ENCODE peak calls at places on chromosome 7, in six cellular contexts. One of them, this sample, is unnamed.

GRCh38 chr7:29345590-29345989 is 151.0 kb downstream of the CHN2 start:
- DNase-seq in AG04450: no peak
- DNase-seq in GM23338: peak
- DNase-seq in heart left ventricle: peak
- DNase-seq in psoas muscle: peak
- DNase-seq in colonic mucosa: peak
- DNase-seq in this sample: peak

GRCh38 chr7:23275906-23276305 is 23.2 kb upstream of the MALSU1 start:
- DNase-seq in AG04450: no peak
- DNase-seq in GM23338: no peak
- DNase-seq in heart left ventricle: no peak
- DNase-seq in psoas muscle: no peak
- DNase-seq in colonic mucosa: no peak
- DNase-seq in this sample: no peak

GRCh38 chr7:90409667-90410066 is 6.4 kb downstream of the CLDN12 start:
- DNase-seq in AG04450: no peak
- DNase-seq in GM23338: no peak
- DNase-seq in heart left ventricle: no peak
- DNase-seq in psoas muscle: no peak
- DNase-seq in colonic mucosa: peak
- DNase-seq in this sample: no peak

GRCh38 chr7:68542831-68543230 is 1055.4 kb upstream of the AUTS2 start:
- DNase-seq in AG04450: no peak
- DNase-seq in GM23338: no peak
- DNase-seq in heart left ventricle: no peak
- DNase-seq in psoas muscle: no peak
- DNase-seq in colonic mucosa: no peak
- DNase-seq in this sample: no peak

GRCh38 chr7:130912086-130912909 is 178.3 kb upstream of the KLF14 start:
- DNase-seq in AG04450: peak
- DNase-seq in GM23338: no peak
- DNase-seq in heart left ventricle: no peak
- DNase-seq in psoas muscle: no peak
- DNase-seq in colonic mucosa: no peak
- DNase-seq in this sample: no peak

GRCh38 chr7:106246941-106247826 is 37.6 kb downstream of the NAMPT start:
- DNase-seq in AG04450: no peak
- DNase-seq in GM23338: no peak
- DNase-seq in heart left ventricle: no peak
- DNase-seq in psoas muscle: no peak
- DNase-seq in colonic mucosa: no peak
- DNase-seq in this sample: no peak

GRCh38 chr7:112572669-112573301 is 92.0 kb downstream of the LSMEM1 start:
- DNase-seq in AG04450: no peak
- DNase-seq in GM23338: no peak
- DNase-seq in heart left ventricle: no peak
- DNase-seq in psoas muscle: no peak
- DNase-seq in colonic mucosa: peak
- DNase-seq in this sample: no peak

GRCh38 chr7:2807846-2808772 is 36.0 kb downstream of the GNA12 start:
- DNase-seq in AG04450: no peak
- DNase-seq in GM23338: peak
- DNase-seq in heart left ventricle: no peak
- DNase-seq in psoas muscle: no peak
- DNase-seq in colonic mucosa: no peak
- DNase-seq in this sample: no peak

GRCh38 chr7:23276381-23276780 is 22.8 kb upstream of the MALSU1 start:
- DNase-seq in AG04450: no peak
- DNase-seq in GM23338: peak
- DNase-seq in heart left ventricle: no peak
- DNase-seq in psoas muscle: no peak
- DNase-seq in colonic mucosa: no peak
- DNase-seq in this sample: no peak

GRCh38 chr7:33692956-33693355 is 212.4 kb upstream of the BMPER start:
- DNase-seq in AG04450: no peak
- DNase-seq in GM23338: no peak
- DNase-seq in heart left ventricle: no peak
- DNase-seq in psoas muscle: no peak
- DNase-seq in colonic mucosa: no peak
- DNase-seq in this sample: no peak

GRCh38 chr7:103141753-103142404 is 7.0 kb downstream of the NAPEPLD start:
- DNase-seq in AG04450: no peak
- DNase-seq in GM23338: no peak
- DNase-seq in heart left ventricle: no peak
- DNase-seq in psoas muscle: no peak
- DNase-seq in colonic mucosa: peak
- DNase-seq in this sample: no peak

GRCh38 chr7:55508301-55509011 is 63.8 kb downstream of the VOPP1 start:
- DNase-seq in AG04450: no peak
- DNase-seq in GM23338: no peak
- DNase-seq in heart left ventricle: no peak
- DNase-seq in psoas muscle: no peak
- DNase-seq in colonic mucosa: no peak
- DNase-seq in this sample: no peak

GRCh38 chr7:70579397-70580097 is 552.4 kb upstream of the GALNT17 start:
- DNase-seq in AG04450: no peak
- DNase-seq in GM23338: no peak
- DNase-seq in heart left ventricle: no peak
- DNase-seq in psoas muscle: no peak
- DNase-seq in colonic mucosa: no peak
- DNase-seq in this sample: no peak
- H3K27ac ChIP-seq in AG04450: no peak
- H3K27ac ChIP-seq in GM23338: no peak
- H3K27ac ChIP-seq in heart left ventricle: no peak
- H3K27ac ChIP-seq in psoas muscle: no peak
- H3K27ac ChIP-seq in colonic mucosa: no peak
- H3K27ac ChIP-seq in this sample: no peak

GRCh38 chr7:122397381-122397780 is 92.8 kb upstream of the FEZF1 start:
- DNase-seq in AG04450: no peak
- DNase-seq in GM23338: no peak
- DNase-seq in heart left ventricle: no peak
- DNase-seq in psoas muscle: no peak
- DNase-seq in colonic mucosa: no peak
- DNase-seq in this sample: no peak

DNA sequence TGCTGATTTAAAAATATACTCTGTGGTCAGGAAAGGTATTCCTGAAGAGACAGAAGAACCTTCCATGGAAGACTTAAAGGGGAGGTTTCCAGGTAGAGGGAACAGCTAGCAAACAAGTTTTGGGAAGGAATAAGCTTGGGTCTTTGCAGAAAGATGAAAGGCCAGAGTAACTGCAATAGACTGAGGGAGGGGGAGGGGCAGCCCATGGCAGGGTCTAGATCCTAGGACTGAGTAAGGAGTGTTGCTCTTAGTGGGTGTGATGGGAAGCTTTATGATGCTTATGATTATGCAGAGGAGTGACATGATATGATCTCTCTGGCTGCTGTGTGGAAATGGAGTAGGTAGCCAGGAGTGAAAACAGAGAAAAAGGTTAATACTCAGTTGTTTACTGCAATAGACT is 90.0 kb upstream of the FEZF1 start:
- DNase-seq in AG04450: no peak
- DNase-seq in GM23338: no peak
- DNase-seq in heart left ventricle: no peak
- DNase-seq in psoas muscle: no peak
- DNase-seq in colonic mucosa: no peak
- DNase-seq in this sample: no peak
- H3K27ac ChIP-seq in AG04450: no peak
- H3K27ac ChIP-seq in GM23338: no peak
- H3K27ac ChIP-seq in heart left ventricle: no peak
- H3K27ac ChIP-seq in psoas muscle: no peak
- H3K27ac ChIP-seq in colonic mucosa: no peak
- H3K27ac ChIP-seq in this sample: no peak

GRCh38 chr7:116546916-116547315 is 22.1 kb downstream of the CAV1 start:
- DNase-seq in AG04450: no peak
- DNase-seq in GM23338: no peak
- DNase-seq in heart left ventricle: no peak
- DNase-seq in psoas muscle: no peak
- DNase-seq in colonic mucosa: no peak
- DNase-seq in this sample: no peak
- H3K27ac ChIP-seq in AG04450: no peak
- H3K27ac ChIP-seq in GM23338: no peak
- H3K27ac ChIP-seq in heart left ventricle: peak
- H3K27ac ChIP-seq in psoas muscle: no peak
- H3K27ac ChIP-seq in colonic mucosa: no peak
- H3K27ac ChIP-seq in this sample: no peak

DNA sequence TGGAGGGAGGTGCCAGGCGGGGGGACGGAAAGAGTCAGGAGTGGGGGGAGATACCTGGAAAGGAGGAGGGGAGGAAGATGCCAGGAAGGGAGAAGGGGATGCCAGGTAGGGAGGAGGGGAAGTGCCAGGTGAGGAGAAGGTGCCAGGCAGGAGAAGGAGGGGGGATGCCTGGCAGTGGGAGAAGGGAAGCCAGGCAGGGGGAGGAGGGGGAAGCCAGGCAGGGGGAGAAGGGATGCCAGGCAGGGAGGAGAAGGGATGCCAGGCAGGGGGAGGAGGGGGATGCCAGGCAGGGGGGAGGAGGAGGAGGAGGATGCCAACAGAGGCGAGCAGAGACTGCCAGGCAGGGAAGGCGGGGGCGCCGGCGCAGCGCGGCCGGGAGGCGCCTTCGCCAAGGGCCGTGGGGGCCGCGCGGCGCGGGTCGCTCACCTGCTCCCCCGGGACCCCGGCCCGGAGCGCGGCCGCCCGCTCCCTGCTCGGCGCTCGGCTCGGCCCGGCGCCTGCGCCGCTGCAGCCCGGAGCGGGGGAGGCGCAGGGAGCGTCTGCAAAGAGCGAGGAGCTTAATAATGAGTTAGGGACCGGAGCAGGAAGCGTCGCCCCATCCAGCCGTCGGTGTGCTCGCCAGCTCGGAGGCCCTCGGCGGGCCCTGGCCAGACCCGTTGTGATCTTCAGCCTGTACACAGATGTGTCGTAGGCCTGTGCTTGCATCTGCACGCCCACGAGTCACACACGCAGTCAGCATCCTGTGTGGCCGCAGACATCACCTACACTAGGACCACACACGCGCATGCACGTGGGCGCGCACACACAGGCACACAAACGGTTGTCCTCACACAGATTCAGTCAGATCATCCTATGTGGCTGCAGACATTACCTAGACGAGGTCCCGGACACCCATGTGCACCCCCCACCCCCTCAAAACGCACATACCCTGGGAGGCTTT is 28.4 kb upstream of the SMARCD3 start:
- DNase-seq in AG04450: peak
- DNase-seq in GM23338: peak
- DNase-seq in heart left ventricle: peak
- DNase-seq in psoas muscle: peak
- DNase-seq in colonic mucosa: no peak
- DNase-seq in this sample: peak
- H3K27ac ChIP-seq in AG04450: no peak
- H3K27ac ChIP-seq in GM23338: no peak
- H3K27ac ChIP-seq in heart left ventricle: no peak
- H3K27ac ChIP-seq in psoas muscle: no peak
- H3K27ac ChIP-seq in colonic mucosa: no peak
- H3K27ac ChIP-seq in this sample: peak

GRCh38 chr7:73833251-73833919 is 2.6 kb downstream of the CLDN4 start:
- DNase-seq in AG04450: no peak
- DNase-seq in GM23338: peak
- DNase-seq in heart left ventricle: no peak
- DNase-seq in psoas muscle: no peak
- DNase-seq in colonic mucosa: peak
- DNase-seq in this sample: no peak

GRCh38 chr7:73830872-73831655 is at the start of gene CLDN4:
- DNase-seq in AG04450: no peak
- DNase-seq in GM23338: peak
- DNase-seq in heart left ventricle: no peak
- DNase-seq in psoas muscle: no peak
- DNase-seq in colonic mucosa: peak
- DNase-seq in this sample: no peak

GRCh38 chr7:73834626-73835191 is 3.9 kb downstream of the CLDN4 start:
- DNase-seq in AG04450: no peak
- DNase-seq in GM23338: no peak
- DNase-seq in heart left ventricle: no peak
- DNase-seq in psoas muscle: no peak
- DNase-seq in colonic mucosa: no peak
- DNase-seq in this sample: no peak

GRCh38 chr7:73831656-73832579 is 1.1 kb downstream of the CLDN4 start:
- DNase-seq in AG04450: no peak
- DNase-seq in GM23338: peak
- DNase-seq in heart left ventricle: no peak
- DNase-seq in psoas muscle: no peak
- DNase-seq in colonic mucosa: peak
- DNase-seq in this sample: no peak

DNA sequence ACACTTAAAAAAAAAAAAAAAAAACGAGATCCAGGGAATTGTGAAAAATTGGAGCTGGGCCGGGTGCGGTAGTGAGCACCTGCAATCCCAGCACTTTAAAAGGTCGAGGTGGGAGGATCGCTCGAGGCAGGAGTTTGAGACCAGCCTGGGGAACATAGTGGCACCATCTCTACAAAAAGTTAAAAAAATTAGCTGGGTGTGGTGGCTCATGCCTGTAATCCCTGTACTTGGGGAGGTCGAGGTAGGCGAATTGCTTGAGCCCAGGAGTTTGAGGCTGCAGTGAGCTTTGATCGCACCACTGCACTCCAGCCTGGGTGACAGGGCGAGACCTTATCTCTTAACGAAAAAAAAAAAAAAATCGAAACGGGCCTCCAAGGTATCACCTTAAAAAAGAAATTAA is 2.0 kb downstream of the CLDN4 start:
- DNase-seq in AG04450: no peak
- DNase-seq in GM23338: no peak
- DNase-seq in heart left ventricle: no peak
- DNase-seq in psoas muscle: no peak
- DNase-seq in colonic mucosa: no peak
- DNase-seq in this sample: no peak
- H3K27ac ChIP-seq in AG04450: no peak
- H3K27ac ChIP-seq in GM23338: peak
- H3K27ac ChIP-seq in heart left ventricle: no peak
- H3K27ac ChIP-seq in psoas muscle: no peak
- H3K27ac ChIP-seq in colonic mucosa: peak
- H3K27ac ChIP-seq in this sample: no peak

This sample was measured in substantia nigra.